ENCODE peak calls at places on chromosomes 1 and 21, in five cellular contexts. One of them, this sample, is unnamed.

GRCh38 chr1:160129046-160129445 is 13.5 kb downstream of the ATP1A2 start:
- DNase-seq in ELF-1: no peak
- DNase-seq in ovary: no peak
- DNase-seq in M059J: peak
- DNase-seq in activated gamma-delta T cell treated with anti-CD3 and anti-CD28 coated beads, Interleukin-2, amount 50 U/mL, for 16 hours: no peak
- DNase-seq in this sample: no peak

GRCh38 chr1:52904590-52905375 is 16.8 kb downstream of the ECHDC2 start:
- DNase-seq in ELF-1: peak
- DNase-seq in ovary: no peak
- DNase-seq in M059J: peak
- DNase-seq in activated gamma-delta T cell treated with anti-CD3 and anti-CD28 coated beads, Interleukin-2, amount 50 U/mL, for 16 hours: no peak
- DNase-seq in this sample: no peak

GRCh38 chr1:208997726-208998312 is 585.7 kb upstream of the CAMK1G start:
- DNase-seq in ELF-1: no peak
- DNase-seq in ovary: no peak
- DNase-seq in M059J: peak
- DNase-seq in activated gamma-delta T cell treated with anti-CD3 and anti-CD28 coated beads, Interleukin-2, amount 50 U/mL, for 16 hours: no peak
- DNase-seq in this sample: no peak

GRCh38 chr21:25512095-25513086 is 94.9 kb downstream of the MRPL39 start:
- DNase-seq in ELF-1: no peak
- DNase-seq in ovary: no peak
- DNase-seq in M059J: no peak
- DNase-seq in activated gamma-delta T cell treated with anti-CD3 and anti-CD28 coated beads, Interleukin-2, amount 50 U/mL, for 16 hours: no peak
- DNase-seq in this sample: no peak

GRCh38 chr21:41632748-41633475 is 125.0 kb upstream of the TMPRSS2 start:
- DNase-seq in ELF-1: no peak
- DNase-seq in ovary: no peak
- DNase-seq in M059J: no peak
- DNase-seq in activated gamma-delta T cell treated with anti-CD3 and anti-CD28 coated beads, Interleukin-2, amount 50 U/mL, for 16 hours: no peak
- DNase-seq in this sample: no peak

GRCh38 chr1:31444725-31445448 is 31.9 kb downstream of the SERINC2 start:
- DNase-seq in ELF-1: no peak
- DNase-seq in ovary: no peak
- DNase-seq in M059J: peak
- DNase-seq in activated gamma-delta T cell treated with anti-CD3 and anti-CD28 coated beads, Interleukin-2, amount 50 U/mL, for 16 hours: no peak
- DNase-seq in this sample: no peak

GRCh38 chr1:180235077-180235501 is 5.0 kb downstream of the LHX4 start:
- DNase-seq in ELF-1: peak
- DNase-seq in ovary: no peak
- DNase-seq in M059J: no peak
- DNase-seq in activated gamma-delta T cell treated with anti-CD3 and anti-CD28 coated beads, Interleukin-2, amount 50 U/mL, for 16 hours: no peak
- DNase-seq in this sample: no peak

GRCh38 chr1:221699582-221700519 is 42.0 kb downstream of the DUSP10 start:
- DNase-seq in ELF-1: no peak
- DNase-seq in ovary: no peak
- DNase-seq in M059J: peak
- DNase-seq in activated gamma-delta T cell treated with anti-CD3 and anti-CD28 coated beads, Interleukin-2, amount 50 U/mL, for 16 hours: no peak
- DNase-seq in this sample: no peak

GRCh38 chr21:24658016-24658415 is 949.3 kb downstream of the MRPL39 start:
- DNase-seq in ELF-1: no peak
- DNase-seq in ovary: no peak
- DNase-seq in M059J: no peak
- DNase-seq in activated gamma-delta T cell treated with anti-CD3 and anti-CD28 coated beads, Interleukin-2, amount 50 U/mL, for 16 hours: no peak
- DNase-seq in this sample: no peak

GRCh38 chr1:46630719-46631118 is 14.1 kb upstream of the MOB3C start:
- DNase-seq in ELF-1: no peak
- DNase-seq in ovary: no peak
- DNase-seq in M059J: no peak
- DNase-seq in activated gamma-delta T cell treated with anti-CD3 and anti-CD28 coated beads, Interleukin-2, amount 50 U/mL, for 16 hours: no peak
- DNase-seq in this sample: no peak

GRCh38 chr21:28776251-28776650 is 216.4 kb downstream of the LTN1 start:
- DNase-seq in ELF-1: no peak
- DNase-seq in ovary: no peak
- DNase-seq in M059J: peak
- DNase-seq in activated gamma-delta T cell treated with anti-CD3 and anti-CD28 coated beads, Interleukin-2, amount 50 U/mL, for 16 hours: no peak
- DNase-seq in this sample: no peak

GRCh38 chr1:224211262-224211962 is 28.4 kb downstream of the DEGS1 start:
- DNase-seq in ELF-1: no peak
- DNase-seq in ovary: no peak
- DNase-seq in M059J: peak
- DNase-seq in activated gamma-delta T cell treated with anti-CD3 and anti-CD28 coated beads, Interleukin-2, amount 50 U/mL, for 16 hours: no peak
- DNase-seq in this sample: no peak

GRCh38 chr1:194640322-194640721 is 1453.9 kb upstream of the B3GALT2 start:
- DNase-seq in ELF-1: no peak
- DNase-seq in ovary: no peak
- DNase-seq in M059J: no peak
- DNase-seq in activated gamma-delta T cell treated with anti-CD3 and anti-CD28 coated beads, Interleukin-2, amount 50 U/mL, for 16 hours: no peak
- DNase-seq in this sample: no peak

GRCh38 chr1:157993179-157994080 is at the start of gene KIRREL1:
- DNase-seq in ELF-1: peak
- DNase-seq in ovary: peak
- DNase-seq in M059J: peak
- DNase-seq in activated gamma-delta T cell treated with anti-CD3 and anti-CD28 coated beads, Interleukin-2, amount 50 U/mL, for 16 hours: no peak
- DNase-seq in this sample: peak

GRCh38 chr1:110089561-110090275 is 19.2 kb upstream of the ALX3 start:
- DNase-seq in ELF-1: peak
- DNase-seq in ovary: no peak
- DNase-seq in M059J: no peak
- DNase-seq in activated gamma-delta T cell treated with anti-CD3 and anti-CD28 coated beads, Interleukin-2, amount 50 U/mL, for 16 hours: no peak
- DNase-seq in this sample: no peak

GRCh38 chr1:2385606-2386280 is 5.6 kb downstream of the MORN1 start:
- DNase-seq in ELF-1: no peak
- DNase-seq in ovary: peak
- DNase-seq in M059J: no peak
- DNase-seq in activated gamma-delta T cell treated with anti-CD3 and anti-CD28 coated beads, Interleukin-2, amount 50 U/mL, for 16 hours: no peak
- DNase-seq in this sample: peak

GRCh38 chr1:203273206-203273868 is 32.0 kb upstream of the BTG2 start:
- DNase-seq in ELF-1: peak
- DNase-seq in ovary: peak
- DNase-seq in M059J: peak
- DNase-seq in activated gamma-delta T cell treated with anti-CD3 and anti-CD28 coated beads, Interleukin-2, amount 50 U/mL, for 16 hours: peak
- DNase-seq in this sample: peak

GRCh38 chr1:231021540-231022031 is 18.5 kb downstream of the FAM89A start:
- DNase-seq in ELF-1: no peak
- DNase-seq in ovary: no peak
- DNase-seq in M059J: peak
- DNase-seq in activated gamma-delta T cell treated with anti-CD3 and anti-CD28 coated beads, Interleukin-2, amount 50 U/mL, for 16 hours: no peak
- DNase-seq in this sample: no peak

This sample was measured in left cardiac atrium.